ENCODE peak calls at places on chromosomes 6 and 20, in five cellular contexts. W is SK-N-SH, V is GM23338, P is PC-3, R is MM.1S. X is an unnamed sample. For H3F3A, the result is how much of the 10 kb centered on the place peaks cover.

GRCh38 chr6:7991992-7992815 is 72.0 kb downstream of the BLOC1S5 start:
- DNase-seq in W (peak), V (peak), P (peak), R (peak), X (peak)

GRCh38 chr6:146890172-146890571 is 291.4 kb downstream of the ADGB start:
- DNase-seq in W (no peak), V (no peak), P (no peak), R (no peak), X (no peak)

GRCh38 chr6:75283907-75284284 is 696 bp downstream of the TMEM30A start:
- DNase-seq in W (peak), V (no peak), P (no peak), R (no peak), X (peak)

GRCh38 chr20:35907017-35907685 is 47.2 kb downstream of the SCAND1 start:
- DNase-seq in W (no peak), V (no peak), P (no peak), R (no peak), X (no peak)

GRCh38 chr6:1678966-1679690 is 69.4 kb downstream of the FOXC1 start:
- DNase-seq in W (no peak), V (no peak), P (no peak), R (no peak), X (no peak)

GRCh38 chr20:8877294-8877693 is 191.6 kb upstream of the PLCB4 start:
- DNase-seq in W (no peak), V (no peak), P (no peak), R (no peak), X (no peak)

GRCh38 chr20:444117-444516 is 18.2 kb downstream of the TBC1D20 start:
- DNase-seq in W (no peak), V (no peak), P (no peak), R (no peak), X (no peak)

GRCh38 chr20:31908016-31908415 is 37.6 kb downstream of the TTLL9 start:
- DNase-seq in W (no peak), V (no peak), P (no peak), R (no peak), X (no peak)

GRCh38 chr6:134035823-134036296 is 16.6 kb downstream of the SLC2A12 start:
- DNase-seq in W (no peak), V (no peak), P (peak), R (peak), X (no peak)

GRCh38 chr6:85394853-85395538 is 54.9 kb upstream of the NT5E start:
- DNase-seq in W (no peak), V (no peak), P (no peak), R (no peak), X (no peak)

GRCh38 chr6:144012534-144012933 is 4.5 kb upstream of the PLAGL1 start:
- DNase-seq in W (no peak), V (no peak), P (peak), R (no peak), X (no peak)

GRCh38 chr20:38161412-38161774 is 3.7 kb downstream of the TGM2 start:
- DNase-seq in W (no peak), V (no peak), P (no peak), R (no peak), X (no peak)

GRCh38 chr6:35496036-35496850 is 636 bp downstream of the TEAD3 start:
- DNase-seq in W (peak), V (peak), P (peak), R (peak), X (peak)

GRCh38 chr6:129940454-129941195 is 77.8 kb upstream of the L3MBTL3 start:
- DNase-seq in W (no peak), V (no peak), P (no peak), R (no peak), X (no peak)

GRCh38 chr6:1254326-1254725 is 57.6 kb upstream of the FOXQ1 start:
- DNase-seq in W (no peak), V (no peak), P (no peak), R (no peak), X (no peak)

GRCh38 chr20:44071526-44072111 is 115.4 kb downstream of the JPH2 start:
- DNase-seq in W (no peak), V (no peak), P (no peak), R (no peak), X (no peak)

GRCh38 chr20:34634392-34634791 is 42.5 kb downstream of the PIGU start:
- DNase-seq in W (no peak), V (no peak), P (no peak), R (no peak), X (no peak)

GRCh38 chr6:119848706-119849105 is 499.1 kb upstream of the MAN1A1 start:
- DNase-seq in W (no peak), V (no peak), P (no peak), R (no peak), X (no peak)

GRCh38 chr20:8246153-8246552 is 114.1 kb downstream of the PLCB1 start:
- DNase-seq in W (no peak), V (peak), P (no peak), R (no peak), X (no peak)

GRCh38 chr20:49346682-49347081 is 68.8 kb upstream of the ZNFX1 start:
- DNase-seq in W (peak), V (peak), P (peak), R (no peak), X (no peak)

GRCh38 chr6:77324851-77325250 is 138.4 kb downstream of the HTR1B start:
- DNase-seq in W (no peak), V (no peak), P (no peak), R (no peak), X (no peak)

GRCh38 chr6:159038914-159039884 is 5.6 kb downstream of the TAGAP start:
- DNase-seq in W (no peak), V (no peak), P (peak), R (peak), X (no peak)

GRCh38 chr6:37131104-37131959 is 38.6 kb upstream of the PIM1 start:
- DNase-seq in W (peak), V (no peak), P (no peak), R (no peak), X (peak)

GRCh38 chr6:142946181-142946923 is 1.4 kb upstream of the HIVEP2 start:
- DNase-seq in W (peak), V (peak), P (peak), R (peak), X (peak)

GRCh38 chr6:2877057-2877882 is 25.8 kb downstream of the SERPINB9 start:
- DNase-seq in W (no peak), V (no peak), P (peak), R (no peak), X (no peak)

GRCh38 chr20:59810376-59811187 is 122.9 kb downstream of the SYCP2 start:
- DNase-seq in W (peak), V (peak), P (no peak), R (no peak), X (peak)

GRCh38 chr6:112149236-112149635 is 61.8 kb downstream of the FAM229B start:
- DNase-seq in W (peak), V (no peak), P (no peak), R (no peak), X (no peak)

GRCh38 chr6:131733376-131734016 is 22.7 kb upstream of the CTAGE9 start:
- DNase-seq in W (no peak), V (no peak), P (no peak), R (no peak), X (no peak)

GRCh38 chr6:105270511-105270910 is 90.7 kb upstream of the POPDC3 start:
- DNase-seq in W (no peak), V (no peak), P (peak), R (no peak), X (no peak)

GRCh38 chr20:23092409-23092756 is 6.3 kb upstream of the CD93 start:
- DNase-seq in W (no peak), V (no peak), P (no peak), R (no peak), X (no peak)

GRCh38 chr20:38181207-38181693 is 16.2 kb upstream of the TGM2 start:
- DNase-seq in W (no peak), V (no peak), P (peak), R (peak), X (peak)

GRCh38 chr6:46653439-46653942 is 716 bp downstream of the SLC25A27 start:
- DNase-seq in W (no peak), V (peak), P (no peak), R (no peak), X (no peak)

GRCh38 chr20:47456952-47457724 is 44.5 kb upstream of the NCOA3 start:
- DNase-seq in W (no peak), V (no peak), P (peak), R (no peak), X (no peak)

GRCh38 chr20:20369353-20370086 is 1.6 kb downstream of the INSM1 start:
- DNase-seq in W (peak), V (peak), P (peak), R (peak), X (peak)

GRCh38 chr6:34031567-34032383 is 114.1 kb downstream of the GRM4 start:
- DNase-seq in W (no peak), V (no peak), P (no peak), R (no peak), X (no peak)

GRCh38 chr6:13355043-13355945 is 27.0 kb upstream of the TBC1D7 start:
- DNase-seq in W (no peak), V (no peak), P (peak), R (peak), X (no peak)

GRCh38 chr6:118663993-118664985 is 12.9 kb upstream of the CEP85L start:
- DNase-seq in W (no peak), V (no peak), P (no peak), R (no peak), X (no peak)

GRCh38 chr6:118667988-118668387 is 16.6 kb upstream of the CEP85L start:
- DNase-seq in W (no peak), V (no peak), P (no peak), R (no peak), X (no peak)

GRCh38 chr6:118668761-118669411 is 17.5 kb upstream of the CEP85L start:
- DNase-seq in W (no peak), V (no peak), P (peak), R (no peak), X (no peak)

GRCh38 chr6:118669561-118669960 is 18.2 kb upstream of the CEP85L start:
- DNase-seq in W (no peak), V (no peak), P (no peak), R (no peak), X (no peak)

DNA sequence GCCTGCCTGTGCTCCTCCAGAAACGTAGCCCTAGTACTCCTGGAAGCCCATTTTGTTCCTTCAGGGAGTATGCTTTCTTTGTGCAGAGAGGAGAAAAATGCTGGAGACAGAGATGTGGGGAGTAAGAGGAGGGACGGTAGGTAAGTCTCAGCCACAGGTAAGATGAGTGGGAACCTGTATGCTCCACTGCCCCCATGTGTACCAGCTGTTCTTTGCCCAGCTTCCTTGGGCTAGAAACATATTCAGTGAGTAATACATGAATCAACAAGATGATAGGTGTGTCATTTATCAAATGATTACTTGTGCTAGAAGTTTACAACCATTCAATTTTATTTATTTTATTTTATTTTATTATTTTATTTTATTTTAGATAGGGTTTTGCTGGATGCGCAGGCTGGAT is 13.6 kb upstream of the CEP85L start:
- DNase-seq in W (no peak), V (no peak), P (peak), R (no peak), X (no peak)
- H2AFZ ChIP-seq in W (no peak), V (no peak), P (no peak), R (peak), X (no peak)

GRCh38 chr6:107818272-107818671 is 5.8 kb downstream of the SCML4 start:
- DNase-seq in W (no peak), V (no peak), P (no peak), R (no peak), X (no peak)

GRCh38 chr6:107821591-107821990 is 2.5 kb downstream of the SCML4 start:
- DNase-seq in W (no peak), V (no peak), P (no peak), R (no peak), X (no peak)

GRCh38 chr6:107820571-107821261 is 3.4 kb downstream of the SCML4 start:
- DNase-seq in W (peak), V (no peak), P (no peak), R (no peak), X (peak)

GRCh38 chr6:107819217-107819616 is 4.9 kb downstream of the SCML4 start:
- DNase-seq in W (no peak), V (no peak), P (no peak), R (no peak), X (no peak)

GRCh38 chr6:107819976-107820551 is 4.0 kb downstream of the SCML4 start:
- DNase-seq in W (peak), V (peak), P (no peak), R (no peak), X (peak)
- TF ChIP-seq CTCF in W (no peak), V (no peak), P (no peak), R (no peak), X (no peak)

DNA sequence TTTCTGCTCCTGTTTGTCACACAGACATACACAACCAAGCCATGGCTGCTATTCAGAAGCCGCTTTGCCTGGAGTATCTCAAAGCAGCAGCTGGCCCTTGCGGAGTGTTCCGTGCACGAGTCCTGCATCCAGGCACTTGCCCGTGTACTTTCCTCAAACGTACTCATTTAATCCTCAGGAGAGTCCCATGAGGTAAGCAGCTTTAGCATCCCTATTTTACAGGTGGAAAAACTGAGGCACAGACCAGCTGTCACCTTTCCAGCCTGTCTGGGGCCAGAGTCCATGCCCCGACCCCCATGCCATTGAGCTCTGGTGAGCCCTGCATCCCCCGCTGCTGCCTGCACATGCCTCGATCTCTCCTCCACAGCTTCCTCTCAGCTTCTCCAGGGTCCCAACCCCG is 130.0 kb downstream of the ERMARD start:
- DNase-seq in W (peak), V (no peak), P (no peak), R (no peak), X (no peak)
- H3F3A ChIP-seq in W (under half), V (under half), P (under half), R (under half), X (under half)

GRCh38 chr6:137638926-137639706 is 144.9 kb upstream of the OLIG3 start:
- DNase-seq in W (no peak), V (no peak), P (no peak), R (peak), X (no peak)
- H2AFZ ChIP-seq in W (no peak), V (no peak), P (no peak), R (peak), X (no peak)

DNA sequence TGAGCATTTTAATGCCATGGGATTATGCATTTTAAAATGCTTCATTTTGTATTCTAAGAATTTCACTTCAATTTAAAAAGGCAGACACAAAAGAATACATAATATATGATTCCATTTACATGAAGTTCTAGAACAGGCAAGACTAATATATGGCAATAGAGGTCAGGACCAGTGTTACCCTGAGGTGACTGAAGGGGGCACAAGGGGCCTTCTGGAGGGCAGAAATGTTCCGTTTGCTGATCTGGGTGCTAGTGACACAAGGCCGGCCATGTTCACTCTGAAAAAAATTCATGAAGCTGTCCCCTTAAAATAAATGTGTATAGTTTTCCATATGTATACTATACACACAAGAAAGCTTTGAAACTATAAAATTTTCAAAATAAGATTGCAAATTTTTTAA is 28.5 kb downstream of the TASP1 start:
- DNase-seq in W (peak), V (peak), P (no peak), R (no peak), X (peak)
- TF ChIP-seq CTCF in W (no peak), V (peak), P (no peak), R (no peak), X (peak)

X was measured in neural progenitor cell.